ENCODE peak calls at places on chromosome 12, in ten cellular contexts. N, X, V, B, I, E, G, Z, K and H are unnamed samples.

GRCh38 chr12:24945039-24945438 is 3.9 kb downstream of the BCAT1 start:
- DNase-seq in N (no peak), X (no peak), V (no peak), B (no peak), I (no peak), E (no peak), G (no peak), Z (no peak), K (no peak), H (no peak)

GRCh38 chr12:105928436-105928835 is 210.3 kb downstream of the NUAK1 start:
- DNase-seq in N (no peak), X (no peak), V (no peak), B (no peak), I (no peak), E (no peak), G (no peak), Z (no peak), K (no peak), H (no peak)

GRCh38 chr12:1911598-1912575 is 6.6 kb downstream of the CACNA2D4 start:
- DNase-seq in N (no peak), X (no peak), V (no peak), B (no peak), I (no peak), E (peak; percentile 41), G (no peak), Z (peak; percentile 88), K (no peak), H (no peak)

GRCh38 chr12:93107514-93107942 is 178.4 kb upstream of the EEA1 start:
- DNase-seq in N (no peak), X (peak; percentile 40), V (no peak), B (no peak), I (no peak), E (no peak), G (no peak), Z (no peak), K (no peak), H (no peak)

GRCh38 chr12:89126712-89127111 is 225.6 kb downstream of the DUSP6 start:
- DNase-seq in N (no peak), X (peak; percentile 45), V (no peak), B (no peak), I (no peak), E (no peak), G (no peak), Z (no peak), K (no peak), H (no peak)

GRCh38 chr12:113297621-113298471 is 37.1 kb downstream of the SLC8B1 start:
- DNase-seq in N (no peak), X (no peak), V (no peak), B (no peak), I (no peak), E (no peak), G (no peak), Z (no peak), K (no peak), H (no peak)

GRCh38 chr12:69688496-69689427 is 10.3 kb downstream of the BEST3 start:
- DNase-seq in N (no peak), X (peak; percentile 94), V (peak; percentile 46), B (peak; percentile 68), I (peak; percentile 30), E (peak; percentile 76), G (peak; percentile 91), Z (peak; percentile 94), K (peak; percentile 2), H (peak; percentile 51)

GRCh38 chr12:64618953-64619590 is 8.8 kb downstream of the RASSF3 start:
- DNase-seq in N (peak; percentile 14), X (peak; percentile 78), V (no peak), B (no peak), I (no peak), E (no peak), G (no peak), Z (no peak), K (no peak), H (no peak)

GRCh38 chr12:85996280-85996679 is 122.2 kb downstream of the NTS start:
- DNase-seq in N (no peak), X (no peak), V (no peak), B (no peak), I (no peak), E (no peak), G (no peak), Z (no peak), K (no peak), H (no peak)

GRCh38 chr12:98007963-98008362 is 507.4 kb upstream of the TMPO start:
- DNase-seq in N (no peak), X (no peak), V (no peak), B (no peak), I (no peak), E (no peak), G (no peak), Z (no peak), K (no peak), H (no peak)

GRCh38 chr12:69671597-69671996 is 27.5 kb downstream of the BEST3 start:
- DNase-seq in N (no peak), X (no peak), V (no peak), B (no peak), I (no peak), E (no peak), G (no peak), Z (no peak), K (no peak), H (no peak)

GRCh38 chr12:10404798-10405197 is 4.8 kb downstream of the KLRC4 start:
- DNase-seq in N (no peak), X (no peak), V (no peak), B (no peak), I (no peak), E (no peak), G (no peak), Z (no peak), K (no peak), H (no peak)

GRCh38 chr12:54701940-54702592 is 53.9 kb upstream of the DCD start:
- DNase-seq in N (peak; percentile 67), X (peak; percentile 41), V (peak; percentile 62), B (peak; percentile 65), I (no peak), E (no peak), G (peak; percentile 55), Z (no peak), K (no peak), H (no peak)

GRCh38 chr12:17097674-17098073 is 491.7 kb upstream of the LMO3 start:
- DNase-seq in N (no peak), X (peak; percentile 3), V (no peak), B (no peak), I (no peak), E (no peak), G (no peak), Z (no peak), K (no peak), H (no peak)

DNA sequence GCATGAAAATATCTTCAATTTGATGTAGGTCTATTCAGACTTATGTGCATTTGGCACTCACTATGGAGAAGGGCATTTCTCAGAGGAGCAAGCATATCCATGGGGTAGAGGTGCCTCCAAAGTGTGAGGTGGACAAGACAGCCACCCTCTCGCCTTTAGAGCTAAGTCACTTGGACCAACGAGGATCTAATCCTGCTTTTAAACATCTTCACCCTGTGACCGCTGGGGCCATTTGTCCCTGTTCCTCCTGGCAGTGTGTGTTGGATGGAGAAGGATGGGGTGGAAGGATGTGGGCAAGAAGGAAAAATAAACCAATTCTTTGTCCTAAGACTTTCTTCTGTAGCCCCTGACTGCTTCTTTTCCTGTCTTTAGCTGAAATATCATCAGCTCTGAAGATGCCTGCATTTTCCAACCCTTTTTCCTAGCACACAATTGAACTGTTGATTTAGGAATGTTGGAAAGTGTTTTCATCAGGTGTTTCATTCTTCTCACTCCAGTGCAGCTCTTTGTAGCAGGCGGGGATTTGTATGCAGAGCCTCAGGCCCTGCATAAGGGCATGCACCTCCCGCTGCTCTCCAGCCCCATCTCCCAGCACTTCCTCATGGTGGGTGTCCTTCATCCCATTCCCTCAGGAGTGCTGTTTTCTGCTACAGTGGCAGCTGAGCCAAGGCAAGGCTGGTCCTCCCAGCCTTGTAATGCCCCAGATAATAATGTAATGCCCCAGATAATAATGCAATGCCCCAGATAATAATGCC is 5.3 kb downstream of the FGF6 start:
- DNase-seq in N (no peak), X (no peak), V (no peak), B (peak; percentile 48), I (no peak), E (no peak), G (no peak), Z (no peak), K (no peak), H (no peak)
- TF ChIP-seq CTCF in N (no peak), X (no peak), V (no peak), B (no peak), I (no peak), E (no peak), G (no peak), Z (no peak), K (no peak), H (no peak)

DNA sequence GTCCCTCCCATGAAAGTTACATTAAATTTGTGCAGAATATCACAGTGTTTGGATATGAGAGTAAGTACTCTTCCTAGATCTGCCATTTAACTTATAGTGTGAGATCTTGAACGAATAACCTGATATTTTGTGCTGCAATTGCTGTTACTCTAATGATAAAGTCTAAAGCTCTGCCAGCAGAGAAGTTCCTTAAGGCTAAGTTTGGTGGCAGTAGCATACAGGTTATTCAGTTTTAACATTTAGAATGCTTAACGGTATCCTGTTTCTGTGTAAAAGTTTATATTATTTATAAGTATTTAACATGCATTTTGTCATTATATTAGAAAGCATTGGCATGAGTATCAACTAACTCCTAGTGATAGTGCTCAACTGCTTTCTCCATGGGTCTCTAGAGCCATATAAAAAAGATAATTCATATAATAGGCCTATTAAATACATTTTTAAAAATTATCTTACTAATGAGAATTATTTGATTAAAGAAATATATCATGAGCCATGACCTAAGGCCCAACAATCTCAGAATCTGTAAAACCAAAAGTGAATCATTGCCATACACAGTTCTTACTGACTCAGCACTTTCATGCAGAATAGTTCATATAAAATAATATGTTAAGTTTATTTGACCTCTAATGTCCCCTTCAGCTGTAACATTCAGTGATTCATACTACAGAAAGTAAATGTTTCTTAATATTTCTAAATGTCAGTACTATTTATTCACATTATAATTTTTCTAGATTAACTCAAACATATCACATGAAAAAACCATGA is 1058.6 kb downstream of the TRHDE start:
- DNase-seq in N (no peak), X (no peak), V (no peak), B (no peak), I (no peak), E (no peak), G (no peak), Z (no peak), K (no peak), H (no peak)
- H3K9me3 ChIP-seq in N (no peaks in the 10 kb centered on the region), X (peaks cover 2% of the 10 kb centered on the region), V (no peaks in the 10 kb centered on the region), B (no peaks in the 10 kb centered on the region), I (peaks cover 4% of the 10 kb centered on the region), E (no peaks in the 10 kb centered on the region), G (no peaks in the 10 kb centered on the region), Z (no peaks in the 10 kb centered on the region), K (no peaks in the 10 kb centered on the region), H (no peaks in the 10 kb centered on the region)

GRCh38 chr12:96237465-96238077 is 43.4 kb downstream of the ELK3 start:
- DNase-seq in N (no peak), X (peak; percentile 97), V (no peak), B (no peak), I (peak; percentile 52), E (peak; percentile 88), G (no peak), Z (peak; percentile 71), K (peak; percentile 40), H (peak; percentile 81)
- H3K27ac ChIP-seq in N (no peak overlapping the region), X (peak overlapping the region; percentile 83), V (peak overlapping the region; percentile 85), B (no peak overlapping the region), I (peak overlapping the region; percentile 84), E (peak overlapping the region; percentile 52), G (no peak overlapping the region), Z (peak overlapping the region; percentile 38), K (peak overlapping the region; percentile 32), H (peak overlapping the region; percentile 81)

DNA sequence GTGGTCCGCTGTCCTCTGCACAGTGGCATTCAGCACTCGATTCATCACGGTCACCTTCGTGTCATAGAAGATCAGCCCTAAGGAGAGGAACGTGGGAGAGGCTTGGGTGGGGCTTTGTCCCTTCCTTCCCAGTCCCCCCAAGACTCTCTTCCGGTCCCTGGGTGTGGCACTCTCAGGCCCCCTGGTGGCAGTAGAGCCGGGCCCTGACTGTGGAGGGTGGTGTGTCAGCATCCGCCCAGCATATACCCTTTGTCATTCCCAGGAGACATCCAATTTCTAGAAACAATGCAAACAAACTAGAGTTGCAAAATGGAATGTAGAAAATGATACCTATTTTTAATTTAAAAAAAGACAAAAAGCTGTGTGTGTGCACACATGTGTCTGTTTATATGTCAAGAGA is 45.0 kb downstream of the TRAFD1 start:
- DNase-seq in N (no peak), X (no peak), V (no peak), B (peak; percentile 41), I (no peak), E (peak; percentile 55), G (peak; percentile 30), Z (no peak), K (peak; percentile 28), H (no peak)
- TF ChIP-seq CTCF in N (peak; percentile 18), X (peak; percentile 45), V (peak; percentile 56), B (peak; percentile 39), I (peak; percentile 48), E (peak; percentile 19), G (peak; percentile 38), Z (peak; percentile 21), K (peak; percentile 35), H (peak; percentile 50)